ENCODE peak calls at places on chromosomes 12 and 14, in six cellular contexts. J is HCT116, B is upper lobe of right lung, A is astrocyte, Y is endodermal cell, C is NT2/D1. H is an unnamed sample.
A peak's percentile ranks its signal among the peaks of the same experiment; 100 is the strongest.

GRCh38 chr12:115210533-115211252 is 526.7 kb upstream of the TBX3 start:
- DNase-seq in J (no peak), B (no peak), A (no peak), Y (peak; percentile 37), C (no peak), H (no peak)

GRCh38 chr14:23675906-23676305 is 39.7 kb downstream of the DHRS2 start:
- DNase-seq in J (no peak), B (no peak), A (no peak), Y (no peak), C (no peak), H (no peak)

GRCh38 chr14:100304825-100305445 is 1.3 kb downstream of the SLC25A29 start:
- DNase-seq in J (no peak), B (peak; percentile 82), A (peak; percentile 39), Y (peak; percentile 91), C (no peak), H (peak; percentile 59)

GRCh38 chr12:91355150-91356006 is 172.8 kb upstream of the DCN start:
- DNase-seq in J (peak; percentile 69), B (peak; percentile 66), A (peak; percentile 34), Y (peak; percentile 90), C (peak; percentile 60), H (peak; percentile 62)

GRCh38 chr12:11397366-11397765 is 2.0 kb upstream of the PRB2 start:
- DNase-seq in J (no peak), B (no peak), A (no peak), Y (no peak), C (peak; percentile 42), H (no peak)

GRCh38 chr12:131229426-131230339 is 276.0 kb downstream of the ADGRD1 start:
- DNase-seq in J (no peak), B (peak; percentile 58), A (no peak), Y (peak; percentile 91), C (no peak), H (peak; percentile 51)

GRCh38 chr12:84661732-84662326 is 250.8 kb downstream of the SLC6A15 start:
- DNase-seq in J (no peak), B (no peak), A (peak; percentile 81), Y (no peak), C (no peak), H (no peak)

GRCh38 chr12:104357431-104357952 is 54.0 kb downstream of the EID3 start:
- DNase-seq in J (no peak), B (peak; percentile 20), A (peak; percentile 36), Y (peak; percentile 64), C (no peak), H (no peak)

GRCh38 chr14:29353473-29353872 is 574.2 kb downstream of the PRKD1 start:
- DNase-seq in J (no peak), B (no peak), A (no peak), Y (no peak), C (no peak), H (no peak)

GRCh38 chr14:92603309-92604257 is 90.0 kb downstream of the RIN3 start:
- DNase-seq in J (no peak), B (peak; percentile 77), A (peak; percentile 92), Y (no peak), C (no peak), H (peak; percentile 37)

GRCh38 chr14:95199298-95199983 is 42.1 kb upstream of the DICER1 start:
- DNase-seq in J (no peak), B (no peak), A (no peak), Y (peak; percentile 60), C (no peak), H (no peak)
- H3K4me1 ChIP-seq in J (peaks cover 14% of the 10 kb centered on the region), B (no peaks in the 10 kb centered on the region), A (no peaks in the 10 kb centered on the region), Y (no peaks in the 10 kb centered on the region), C (peaks cover 12% of the 10 kb centered on the region), H (no peaks in the 10 kb centered on the region)

GRCh38 chr14:103552811-103553210 is 9.6 kb downstream of the BAG5 start:
- DNase-seq in J (no peak), B (no peak), A (no peak), Y (no peak), C (no peak), H (no peak)
- H3K4me1 ChIP-seq in J (peaks cover 26% of the 10 kb centered on the region), B (peaks cover 33% of the 10 kb centered on the region), A (peaks cover 10% of the 10 kb centered on the region), Y (no peaks in the 10 kb centered on the region), C (peaks cover 11% of the 10 kb centered on the region), H (peaks cover 69% of the 10 kb centered on the region)

GRCh38 chr14:50101417-50101816 is 15.0 kb downstream of the VCPKMT start:
- DNase-seq in J (no peak), B (no peak), A (no peak), Y (no peak), C (no peak), H (no peak)
- H3K4me1 ChIP-seq in J (peaks cover 26% of the 10 kb centered on the region), B (no peaks in the 10 kb centered on the region), A (peaks cover 4% of the 10 kb centered on the region), Y (no peaks in the 10 kb centered on the region), C (no peaks in the 10 kb centered on the region), H (no peaks in the 10 kb centered on the region)

GRCh38 chr14:74917646-74918081 is 5.4 kb downstream of the RPS6KL1 start:
- DNase-seq in J (no peak), B (no peak), A (peak; percentile 6), Y (no peak), C (no peak), H (peak; percentile 66)

GRCh38 chr14:74917200-74917543 is 5.9 kb downstream of the RPS6KL1 start:
- DNase-seq in J (no peak), B (no peak), A (no peak), Y (no peak), C (no peak), H (no peak)

GRCh38 chr14:74919421-74920165 is 3.5 kb downstream of the RPS6KL1 start:
- DNase-seq in J (no peak), B (no peak), A (peak; percentile 40), Y (no peak), C (no peak), H (no peak)

GRCh38 chr14:74920281-74920680 is 2.8 kb downstream of the RPS6KL1 start:
- DNase-seq in J (no peak), B (no peak), A (no peak), Y (no peak), C (no peak), H (no peak)

DNA sequence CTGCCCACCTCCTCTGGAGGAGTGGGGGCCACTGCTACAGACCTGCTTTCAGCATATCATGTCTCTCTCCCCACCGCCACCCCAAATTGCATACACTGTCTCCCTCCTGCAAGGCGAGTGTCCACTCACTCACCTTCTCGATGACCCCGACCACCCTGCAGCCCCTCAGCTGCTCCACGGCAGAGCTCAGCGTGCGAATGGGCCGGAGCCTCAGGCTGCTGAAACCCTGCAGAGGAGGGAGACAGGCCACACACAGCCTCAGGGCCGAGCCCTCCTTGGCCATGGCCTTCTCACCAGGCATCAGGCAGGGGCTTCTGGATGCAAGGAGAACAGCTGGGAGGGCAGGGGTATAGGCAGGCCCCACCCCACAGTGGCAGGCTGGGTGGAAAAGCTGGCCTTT is 4.7 kb downstream of the RPS6KL1 start:
- DNase-seq in J (no peak), B (no peak), A (no peak), Y (no peak), C (no peak), H (no peak)
- H3K4me1 ChIP-seq in J (peaks cover 9% of the 10 kb centered on the region), B (peaks cover 14% of the 10 kb centered on the region), A (peaks cover 8% of the 10 kb centered on the region), Y (peaks cover 8% of the 10 kb centered on the region), C (peaks cover 3% of the 10 kb centered on the region), H (peaks cover 56% of the 10 kb centered on the region)